ENCODE peak calls at places on chromosomes 11 and 22, in seven cellular contexts. One of them, this sample, is unnamed.

GRCh38 chr22:30841264-30841663 is 127.3 kb downstream of the MORC2 start:
- DNase-seq in T follicular helper cell: no peak
- DNase-seq in SW480: no peak
- DNase-seq in HuH-7: no peak
- DNase-seq in stomach: no peak
- DNase-seq in AG20443: no peak
- DNase-seq in endothelial cell: no peak
- DNase-seq in this sample: no peak

GRCh38 chr22:38223289-38223960 is 21.6 kb downstream of the MAFF start:
- DNase-seq in SW480: no peak
- DNase-seq in T follicular helper cell: no peak
- DNase-seq in AG20443: no peak
- DNase-seq in HuH-7: no peak
- DNase-seq in stomach: no peak
- DNase-seq in endothelial cell: no peak
- DNase-seq in this sample: no peak

GRCh38 chr11:112280268-112281126 is 19.8 kb upstream of the PLET1 start:
- DNase-seq in HuH-7: peak
- DNase-seq in stomach: peak
- DNase-seq in endothelial cell: peak
- DNase-seq in AG20443: peak
- DNase-seq in T follicular helper cell: peak
- DNase-seq in SW480: peak
- DNase-seq in this sample: peak

GRCh38 chr11:40879911-40880310 is 579.5 kb downstream of the LRRC4C start:
- DNase-seq in T follicular helper cell: no peak
- DNase-seq in stomach: no peak
- DNase-seq in AG20443: no peak
- DNase-seq in HuH-7: no peak
- DNase-seq in endothelial cell: no peak
- DNase-seq in SW480: no peak
- DNase-seq in this sample: no peak

GRCh38 chr11:67615455-67616430 is 9.0 kb downstream of the NDUFV1 start:
- DNase-seq in endothelial cell: peak
- DNase-seq in AG20443: peak
- DNase-seq in HuH-7: peak
- DNase-seq in SW480: peak
- DNase-seq in T follicular helper cell: no peak
- DNase-seq in stomach: peak
- DNase-seq in this sample: peak

GRCh38 chr11:98621767-98622166 is 399.0 kb upstream of the CNTN5 start:
- DNase-seq in HuH-7: no peak
- DNase-seq in endothelial cell: no peak
- DNase-seq in SW480: no peak
- DNase-seq in stomach: no peak
- DNase-seq in AG20443: no peak
- DNase-seq in T follicular helper cell: no peak
- DNase-seq in this sample: no peak

GRCh38 chr11:66848671-66849500 is 5.6 kb downstream of the RCE1 start:
- DNase-seq in T follicular helper cell: no peak
- DNase-seq in stomach: peak
- DNase-seq in SW480: no peak
- DNase-seq in endothelial cell: no peak
- DNase-seq in AG20443: no peak
- DNase-seq in HuH-7: no peak
- DNase-seq in this sample: no peak

GRCh38 chr22:35538801-35539321 is 1.8 kb upstream of the RASD2 start:
- DNase-seq in stomach: no peak
- DNase-seq in HuH-7: peak
- DNase-seq in AG20443: peak
- DNase-seq in SW480: no peak
- DNase-seq in endothelial cell: peak
- DNase-seq in T follicular helper cell: no peak
- DNase-seq in this sample: no peak

GRCh38 chr22:38738475-38739070 is 17.2 kb downstream of the SUN2 start:
- DNase-seq in endothelial cell: no peak
- DNase-seq in AG20443: no peak
- DNase-seq in SW480: no peak
- DNase-seq in stomach: no peak
- DNase-seq in T follicular helper cell: no peak
- DNase-seq in HuH-7: no peak
- DNase-seq in this sample: no peak

GRCh38 chr11:61890536-61891330 is 612 bp downstream of the FADS3 start:
- DNase-seq in T follicular helper cell: peak
- DNase-seq in endothelial cell: no peak
- DNase-seq in SW480: peak
- DNase-seq in AG20443: peak
- DNase-seq in stomach: no peak
- DNase-seq in HuH-7: peak
- DNase-seq in this sample: peak

GRCh38 chr11:117640041-117640440 is 157.0 kb downstream of the DSCAML1 start:
- DNase-seq in AG20443: no peak
- DNase-seq in SW480: no peak
- DNase-seq in endothelial cell: no peak
- DNase-seq in T follicular helper cell: no peak
- DNase-seq in stomach: no peak
- DNase-seq in HuH-7: no peak
- DNase-seq in this sample: no peak

This sample was measured in NCI-H510A treated with DMSO at 0.1 percent for 48 hours.